ENCODE peak calls at places on chromosomes 12 and 14, in five cellular contexts. T is CD4-positive, CD25-positive, alpha-beta regulatory T cell; X is ACHN; P is LoVo; B is epithelial cell of esophagus. Q is an unnamed sample.

GRCh38 chr12:118175823-118176447 is 40.0 kb downstream of the PEBP1 start:
- DNase-seq in P (no peak), T (no peak), B (no peak), X (no peak), Q (no peak)

GRCh38 chr14:72917420-72917819 is 8.8 kb upstream of the DCAF4 start:
- DNase-seq in X (no peak), T (no peak), B (no peak), P (no peak), Q (no peak)

GRCh38 chr12:54421175-54421872 is 2.3 kb upstream of the ITGA5 start:
- DNase-seq in P (no peak), T (no peak), B (no peak), X (no peak), Q (no peak)

GRCh38 chr12:104749555-104749954 is 208.5 kb downstream of the SLC41A2 start:
- DNase-seq in P (no peak), B (no peak), T (no peak), X (no peak), Q (no peak)

GRCh38 chr14:77055981-77056380 is 27.5 kb upstream of the IRF2BPL start:
- DNase-seq in T (no peak), P (no peak), B (no peak), X (no peak), Q (no peak)

GRCh38 chr12:53299101-53299453 is 418 bp upstream of the MYG1 start:
- DNase-seq in B (peak), X (peak), P (peak), T (no peak), Q (no peak)

GRCh38 chr14:59187802-59188460 is 536 bp upstream of the DAAM1 start:
- DNase-seq in X (peak), B (peak), P (peak), T (no peak), Q (peak)

GRCh38 chr12:53500119-53500775 is 836 bp upstream of the TARBP2 start:
- DNase-seq in X (peak), B (peak), P (no peak), T (no peak), Q (no peak)

GRCh38 chr12:53505086-53505485 is 2.2 kb downstream of the NPFF start:
- DNase-seq in T (no peak), P (no peak), B (no peak), X (no peak), Q (no peak)

GRCh38 chr12:67415473-67415872 is 146.3 kb downstream of the CAND1 start:
- DNase-seq in T (no peak), P (no peak), B (peak), X (peak), Q (no peak)

GRCh38 chr14:91396959-91397815 is 20.4 kb downstream of the CCDC88C start:
- DNase-seq in T (peak), B (peak), X (no peak), P (no peak), Q (peak)

GRCh38 chr14:68688872-68689371 is 103.9 kb downstream of the ZFP36L1 start:
- DNase-seq in B (no peak), T (no peak), X (no peak), P (no peak), Q (no peak)

GRCh38 chr14:33249361-33249760 is 310.7 kb downstream of the NPAS3 start:
- DNase-seq in B (no peak), P (no peak), T (no peak), X (no peak), Q (no peak)

GRCh38 chr14:60085085-60085484 is 6.6 kb upstream of the PCNX4 start:
- DNase-seq in P (no peak), T (no peak), B (peak), X (no peak), Q (no peak)

GRCh38 chr12:105987687-105988035 is 151.1 kb downstream of the NUAK1 start:
- DNase-seq in P (no peak), B (no peak), X (no peak), T (no peak), Q (no peak)

GRCh38 chr12:2679068-2679815 is 115.5 kb upstream of the FKBP4 start:
- DNase-seq in B (no peak), P (no peak), X (no peak), T (no peak), Q (no peak)

GRCh38 chr12:94180558-94181296 is 32.4 kb downstream of the PLXNC1 start:
- DNase-seq in P (no peak), B (peak), T (no peak), X (no peak), Q (no peak)

GRCh38 chr14:75783184-75783583 is 122.1 kb downstream of the TTLL5 start:
- DNase-seq in X (no peak), B (no peak), P (no peak), T (no peak), Q (no peak)

GRCh38 chr12:42776396-42776795 is 186.8 kb upstream of the PRICKLE1 start:
- DNase-seq in T (no peak), X (no peak), P (no peak), B (no peak), Q (no peak)

GRCh38 chr12:120538281-120539156 is 4.4 kb downstream of the RNF10 start:
- DNase-seq in P (peak), X (peak), B (peak), T (no peak), Q (no peak)

GRCh38 chr12:19529933-19530630 is 90.8 kb downstream of the AEBP2 start:
- DNase-seq in X (peak), B (no peak), T (no peak), P (no peak), Q (no peak)

GRCh38 chr12:65140738-65141137 is 19.6 kb upstream of the WIF1 start:
- DNase-seq in T (no peak), P (no peak), X (no peak), B (no peak), Q (no peak)

GRCh38 chr12:60760965-60761364 is 1165.1 kb downstream of the SLC16A7 start:
- DNase-seq in B (no peak), T (no peak), X (no peak), P (no peak), Q (no peak)

GRCh38 chr14:55572578-55572977 is 7.4 kb upstream of the KTN1 start:
- DNase-seq in P (no peak), B (peak), X (no peak), T (no peak), Q (no peak)

GRCh38 chr12:112131686-112132085 is 6.3 kb downstream of the TRAFD1 start:
- DNase-seq in P (no peak), T (no peak), B (no peak), X (no peak), Q (no peak)

Q was measured in naive thymus-derived CD4-positive, alpha-beta T cell.